ENCODE peak calls at places on chromosome 21, in ten cellular contexts. S is stimulated activated naive CD8-positive, alpha-beta T cell treated with anti-CD3 and anti-CD28 coated beads, Interleukin-15, Interleukin-2, amounts not matched to agents 100 U/mL and 50 U/mL, for 24 hours; C is iPS-NIHi11; Z is choroid plexus epithelial cell; M is naive thymus-derived CD4-positive, alpha-beta T cell; R is activated naive CD4-positive, alpha-beta T cell; T is KG1; A is EL; E is fibroblast of the conjunctiva; U is kidney. W is an unnamed sample.

GRCh38 chr21:41752231-41752681 is 14.6 kb downstream of the RIPK4 start:
- DNase-seq in S (no peak), C (no peak), Z (peak), M (no peak), R (no peak), T (no peak), A (peak), E (no peak), U (peak), W (no peak)

GRCh38 chr21:44353200-44353970 is at the start of gene TRPM2:
- DNase-seq in S (peak), C (no peak), Z (peak), M (peak), R (no peak), T (peak), A (no peak), E (no peak), U (peak), W (peak)

GRCh38 chr21:45971487-45972352 is 9.8 kb upstream of the COL6A1 start:
- DNase-seq in S (no peak), C (peak), Z (peak), M (no peak), R (no peak), T (no peak), A (peak), E (peak), U (peak), W (no peak)

GRCh38 chr21:35360870-35361570 is 311.9 kb upstream of the RUNX1 start:
- DNase-seq in S (no peak), C (no peak), Z (no peak), M (no peak), R (no peak), T (no peak), A (no peak), E (no peak), U (no peak), W (no peak)

GRCh38 chr21:45570071-45570470 is 27.8 kb upstream of the SLC19A1 start:
- DNase-seq in S (no peak), C (no peak), Z (no peak), M (no peak), R (no peak), T (no peak), A (no peak), E (no peak), U (peak), W (no peak)

GRCh38 chr21:33339938-33340337 is 15.2 kb downstream of the IFNAR1 start:
- DNase-seq in S (no peak), C (no peak), Z (no peak), M (no peak), R (no peak), T (no peak), A (no peak), E (no peak), U (no peak), W (no peak)

GRCh38 chr21:15552914-15553491 is 176.8 kb upstream of the USP25 start:
- DNase-seq in S (no peak), C (peak), Z (peak), M (peak), R (no peak), T (no peak), A (peak), E (peak), U (no peak), W (no peak)

GRCh38 chr21:44686000-44686781 is 4.2 kb upstream of the KRTAP12-1 start:
- DNase-seq in S (no peak), C (no peak), Z (no peak), M (no peak), R (no peak), T (no peak), A (no peak), E (no peak), U (peak), W (no peak)

GRCh38 chr21:42878678-42878992 is 704 bp downstream of the WDR4 start:
- DNase-seq in S (no peak), C (no peak), Z (no peak), M (peak), R (no peak), T (no peak), A (no peak), E (no peak), U (no peak), W (no peak)

GRCh38 chr21:37407719-37408455 is 41.3 kb downstream of the DYRK1A start:
- DNase-seq in S (no peak), C (no peak), Z (peak), M (no peak), R (no peak), T (no peak), A (peak), E (no peak), U (no peak), W (no peak)

GRCh38 chr21:38849776-38850175 is 44.0 kb downstream of the ETS2 start:
- DNase-seq in S (no peak), C (no peak), Z (peak), M (no peak), R (no peak), T (no peak), A (no peak), E (no peak), U (no peak), W (no peak)

GRCh38 chr21:46213620-46214286 is 14.8 kb downstream of the LSS start:
- DNase-seq in S (no peak), C (no peak), Z (no peak), M (no peak), R (no peak), T (no peak), A (no peak), E (no peak), U (no peak), W (no peak)

GRCh38 chr21:30186242-30186641 is 19.6 kb upstream of the CLDN17 start:
- DNase-seq in S (no peak), C (no peak), Z (no peak), M (no peak), R (no peak), T (no peak), A (no peak), E (no peak), U (no peak), W (no peak)

GRCh38 chr21:46393941-46394818 is 64.5 kb upstream of the DIP2A start:
- DNase-seq in S (no peak), C (no peak), Z (peak), M (no peak), R (no peak), T (no peak), A (no peak), E (no peak), U (no peak), W (no peak)

GRCh38 chr21:42731264-42732032 is 78.0 kb downstream of the PDE9A start:
- DNase-seq in S (no peak), C (no peak), Z (no peak), M (no peak), R (no peak), T (no peak), A (no peak), E (no peak), U (peak), W (no peak)

GRCh38 chr21:38506606-38507331 is 8.5 kb upstream of the ERG start:
- DNase-seq in S (no peak), C (no peak), Z (peak), M (no peak), R (no peak), T (peak), A (no peak), E (no peak), U (no peak), W (no peak)

GRCh38 chr21:46069719-46070279 is 28.1 kb upstream of the COL6A2 start:
- DNase-seq in S (no peak), C (no peak), Z (no peak), M (no peak), R (no peak), T (no peak), A (no peak), E (no peak), U (peak), W (no peak)

GRCh38 chr21:20875741-20876140 is 122.5 kb upstream of the NCAM2 start:
- DNase-seq in S (no peak), C (peak), Z (peak), M (no peak), R (no peak), T (no peak), A (no peak), E (no peak), U (no peak), W (no peak)

GRCh38 chr21:45499970-45500575 is 42.2 kb downstream of the SLC19A1 start:
- DNase-seq in S (no peak), C (no peak), Z (no peak), M (no peak), R (no peak), T (no peak), A (no peak), E (no peak), U (no peak), W (no peak)

GRCh38 chr21:42677339-42678117 is 24.1 kb downstream of the PDE9A start:
- DNase-seq in S (no peak), C (no peak), Z (peak), M (no peak), R (no peak), T (peak), A (peak), E (peak), U (no peak), W (no peak)

GRCh38 chr21:45519182-45519581 is 23.1 kb downstream of the SLC19A1 start:
- DNase-seq in S (no peak), C (no peak), Z (no peak), M (no peak), R (no peak), T (no peak), A (no peak), E (no peak), U (no peak), W (no peak)

GRCh38 chr21:45582128-45582527 is 39.9 kb upstream of the SLC19A1 start:
- DNase-seq in S (no peak), C (no peak), Z (no peak), M (no peak), R (no peak), T (no peak), A (no peak), E (no peak), U (peak), W (no peak)

GRCh38 chr21:44794031-44794374 is 7.6 kb downstream of the UBE2G2 start:
- DNase-seq in S (no peak), C (no peak), Z (no peak), M (no peak), R (no peak), T (no peak), A (no peak), E (no peak), U (no peak), W (no peak)

GRCh38 chr21:44521928-44522752 is 17.9 kb downstream of the KRTAP10-1 start:
- DNase-seq in S (no peak), C (no peak), Z (no peak), M (no peak), R (no peak), T (no peak), A (no peak), E (no peak), U (peak), W (no peak)

GRCh38 chr21:40120944-40121575 is 253.8 kb downstream of the PCP4 start:
- DNase-seq in S (no peak), C (peak), Z (peak), M (no peak), R (no peak), T (no peak), A (no peak), E (no peak), U (no peak), W (no peak)

GRCh38 chr21:45329261-45330074 is 41.8 kb upstream of the POFUT2 start:
- DNase-seq in S (no peak), C (peak), Z (no peak), M (no peak), R (no peak), T (no peak), A (no peak), E (no peak), U (peak), W (no peak)

GRCh38 chr21:46000731-46001641 is 19.4 kb downstream of the COL6A1 start:
- DNase-seq in S (peak), C (peak), Z (no peak), M (no peak), R (no peak), T (no peak), A (no peak), E (no peak), U (peak), W (no peak)

GRCh38 chr21:46080171-46081021 is 17.5 kb upstream of the COL6A2 start:
- DNase-seq in S (no peak), C (no peak), Z (no peak), M (no peak), R (no peak), T (no peak), A (no peak), E (no peak), U (peak), W (no peak)

W was measured in CD4-positive, CD25-positive, alpha-beta regulatory T cell.